ENCODE peak calls at places on chromosomes 12 and 14, in four cellular contexts. C is neuronal stem cell, Z is fibroblast of lung, Y is keratinocyte. B is an unnamed sample. For H3K4me1, the result is how much of the 10 kb centered on the place peaks cover.

GRCh38 chr12:21710944-21711343 is 53.3 kb upstream of the LDHB start:
- DNase-seq in Y (no peak), Z (no peak), C (no peak), B (peak)

GRCh38 chr14:28759056-28759657 is 7.4 kb upstream of the FOXG1 start:
- DNase-seq in Z (peak), Y (no peak), C (no peak), B (no peak)

GRCh38 chr14:100449225-100449987 is 126.3 kb downstream of the SLC25A47 start:
- DNase-seq in Z (no peak), C (no peak), Y (no peak), B (no peak)

GRCh38 chr14:43243168-43243567 is 1263.9 kb downstream of the FSCB start:
- DNase-seq in Y (no peak), C (no peak), Z (no peak), B (no peak)

GRCh38 chr12:116771651-116772050 is 33.5 kb downstream of the RNFT2 start:
- DNase-seq in Z (no peak), C (no peak), Y (no peak), B (no peak)

GRCh38 chr14:64656986-64657385 is 47.2 kb upstream of the PLEKHG3 start:
- DNase-seq in C (no peak), Z (no peak), Y (no peak), B (no peak)

GRCh38 chr12:66678640-66679268 is at the start of gene GRIP1:
- DNase-seq in Y (no peak), Z (peak), C (peak), B (no peak)

GRCh38 chr12:122992386-122992785 is 11.9 kb downstream of the ARL6IP4 start:
- DNase-seq in Z (no peak), Y (no peak), C (no peak), B (no peak)

GRCh38 chr12:15966426-15966825 is 55.3 kb downstream of the DERA start:
- DNase-seq in Y (no peak), C (no peak), Z (peak), B (peak)

GRCh38 chr14:104682107-104682593 is 7.3 kb upstream of the INF2 start:
- DNase-seq in Y (no peak), C (no peak), Z (no peak), B (peak)
- H3K4me1 ChIP-seq in Y (under half), C (half or more), Z (under half), B (under half)

DNA sequence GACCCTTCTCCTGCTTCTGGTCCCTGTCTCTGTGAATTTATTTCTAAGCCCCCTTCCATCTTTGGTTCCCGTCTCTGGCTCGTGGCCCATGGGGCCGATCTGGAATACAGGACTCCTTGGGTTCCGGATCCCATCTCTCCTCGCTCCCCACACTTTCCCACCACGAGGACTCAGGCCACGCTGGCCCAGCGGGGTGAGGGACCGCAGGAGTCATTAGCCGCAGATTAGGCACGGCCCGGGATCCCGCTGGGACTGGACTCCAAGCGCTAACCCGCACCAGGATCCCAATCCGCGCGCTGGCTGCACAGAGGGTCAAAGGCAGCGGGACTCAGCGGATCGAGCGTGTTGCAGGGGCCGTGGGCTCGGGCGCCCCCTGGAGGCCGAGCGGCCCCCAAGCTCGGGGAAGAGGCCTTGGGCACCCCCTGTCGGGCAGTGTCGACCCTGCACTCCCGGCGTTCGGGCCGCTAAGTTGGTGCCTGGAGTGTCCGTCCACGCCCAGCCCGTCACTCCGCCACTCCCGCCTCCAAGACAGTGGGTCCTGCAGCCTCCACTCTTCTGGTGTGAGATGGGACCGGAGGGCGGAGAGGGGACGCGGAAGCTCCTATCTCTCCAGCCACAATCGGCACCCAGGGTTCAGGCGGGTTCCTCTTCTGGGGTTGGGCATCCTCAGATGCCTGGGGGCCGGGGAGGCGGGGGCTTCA is 9.5 kb downstream of the SHMT2 start:
- DNase-seq in C (peak), Z (peak), Y (no peak), B (peak)
- H3K9ac ChIP-seq in C (peak), Z (peak), Y (peak), B (peak)

GRCh38 chr14:61474671-61475070 is 153.3 kb downstream of the PRKCH start:
- DNase-seq in Z (no peak), C (no peak), Y (no peak), B (no peak)
- H3K4me1 ChIP-seq in Z (under half), C (under half), Y (under half), B (half or more)

DNA sequence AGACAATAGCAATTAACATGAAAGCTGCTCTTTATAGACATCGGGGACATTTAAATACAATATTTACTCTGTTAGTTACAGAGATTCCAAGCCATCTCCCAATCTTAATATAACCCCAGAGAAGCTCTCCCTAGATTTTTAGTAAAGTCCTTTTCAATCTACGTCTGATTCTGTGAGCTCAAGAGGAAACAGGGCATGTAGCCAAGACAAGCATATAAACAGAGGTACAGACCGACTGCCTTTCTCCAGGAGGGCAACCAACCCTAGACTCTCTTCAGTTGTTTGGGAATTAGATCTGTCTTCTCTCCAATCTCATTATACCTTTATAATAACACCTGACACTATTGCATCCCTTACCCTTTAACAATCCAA is 57.4 kb downstream of the TMTC1 start:
- DNase-seq in C (no peak), Z (peak), Y (no peak), B (peak)
- H3K9ac ChIP-seq in C (no peak), Z (no peak), Y (no peak), B (no peak)

DNA sequence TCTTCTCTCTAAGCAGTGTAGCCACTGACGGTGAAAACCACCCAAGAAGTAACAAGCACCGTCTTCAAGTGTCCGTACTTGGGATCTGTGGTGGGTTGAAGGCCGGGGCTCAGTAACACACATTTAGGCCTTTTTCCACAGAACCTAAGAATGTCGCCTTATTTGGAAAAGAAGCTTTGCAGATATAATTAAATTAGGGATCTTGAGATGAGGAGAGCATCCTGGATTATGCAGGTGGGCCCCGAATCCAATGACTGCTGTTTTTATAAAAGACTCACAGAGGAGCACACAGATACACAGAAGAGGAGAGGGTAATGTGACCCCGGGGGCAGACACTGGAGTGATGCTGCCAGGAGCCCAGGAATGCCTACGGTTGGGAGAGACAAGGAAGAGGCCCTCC is 46.3 kb downstream of the RIMBP2 start:
- DNase-seq in Z (no peak), C (no peak), Y (no peak), B (no peak)
- H3K4me1 ChIP-seq in Z (under half), C (under half), Y (under half), B (under half)

GRCh38 chr12:53006810-53007742 is 820 bp downstream of the EIF4B start:
- DNase-seq in Y (peak), Z (peak), C (peak), B (peak)

GRCh38 chr12:53005215-53005985 is 856 bp upstream of the EIF4B start:
- DNase-seq in Z (no peak), Y (no peak), C (peak), B (peak)

GRCh38 chr12:53004582-53004981 is 1.7 kb upstream of the EIF4B start:
- DNase-seq in Z (peak), Y (no peak), C (no peak), B (peak)

GRCh38 chr12:53005986-53006809 is at the start of gene EIF4B:
- DNase-seq in Z (peak), C (peak), Y (peak), B (peak)

DNA sequence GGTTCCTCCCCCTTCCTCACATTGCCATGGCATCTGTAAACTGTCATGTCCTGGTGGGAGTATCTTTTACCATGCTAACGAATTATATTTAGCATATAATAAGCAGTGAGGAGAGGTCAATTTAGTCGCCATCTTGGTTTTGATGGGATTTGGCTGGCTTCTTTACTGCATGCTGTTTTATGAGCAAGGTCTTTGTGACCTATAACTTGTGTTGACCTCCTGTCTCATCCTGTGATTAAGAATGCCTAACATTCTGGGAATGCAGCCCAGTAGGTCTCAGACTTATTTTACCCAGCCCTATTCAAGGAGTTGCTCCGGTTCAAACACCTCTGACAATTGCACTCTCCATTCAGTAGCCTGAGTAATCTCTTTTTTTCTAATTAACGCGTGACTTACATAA is 2.1 kb upstream of the EIF4B start:
- DNase-seq in Y (no peak), Z (peak), C (no peak), B (no peak)
- H3K9ac ChIP-seq in Y (no peak), Z (no peak), C (no peak), B (peak)

DNA sequence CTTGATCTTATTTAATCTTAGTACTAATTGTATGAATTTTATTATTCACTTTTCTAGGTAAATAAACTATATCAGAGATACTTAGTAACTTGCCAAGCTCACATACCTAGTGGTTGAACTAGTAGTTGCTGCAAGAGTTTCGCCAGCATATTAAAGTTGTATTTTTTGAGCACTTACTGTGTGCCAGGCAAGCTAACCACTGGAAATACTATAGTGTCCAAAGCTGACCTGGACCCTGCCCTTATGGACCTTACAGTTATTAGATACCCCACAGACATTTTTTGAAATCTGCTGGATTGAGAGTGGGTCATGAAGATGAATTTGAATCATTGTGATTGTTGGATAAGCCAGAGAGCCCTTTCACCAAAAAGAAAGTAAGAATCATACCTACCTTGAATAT is 125.0 kb downstream of the RAD51B start:
- DNase-seq in Y (no peak), C (no peak), Z (peak), B (no peak)
- H3K4me1 ChIP-seq in Y (under half), C (under half), Z (under half), B (half or more)

GRCh38 chr12:84767079-84767478 is 145.5 kb downstream of the SLC6A15 start:
- DNase-seq in C (no peak), Y (no peak), Z (no peak), B (no peak)

GRCh38 chr12:84766375-84766774 is 146.2 kb downstream of the SLC6A15 start:
- DNase-seq in Z (no peak), Y (no peak), C (no peak), B (no peak)

DNA sequence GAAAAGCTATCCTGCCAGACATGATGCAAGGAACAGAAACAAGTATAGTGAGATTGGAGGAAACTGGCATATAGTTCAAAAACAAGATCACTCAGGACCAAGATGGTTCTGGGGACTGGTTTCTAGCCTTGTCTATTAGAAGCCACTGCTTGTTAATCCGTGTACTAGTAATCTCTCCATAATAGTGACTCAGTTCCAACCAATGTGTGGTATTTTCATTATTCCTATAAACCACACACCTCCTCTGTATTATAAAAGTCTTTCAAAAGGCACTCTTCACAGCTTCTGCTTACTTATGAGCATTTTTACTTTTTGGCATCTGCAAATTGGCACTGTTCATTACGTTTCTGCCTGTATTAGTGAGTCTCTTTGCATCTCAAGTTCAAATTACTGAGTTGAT is 140.3 kb downstream of the SLC6A15 start:
- DNase-seq in C (no peak), Z (peak), Y (no peak), B (peak)
- H3K9ac ChIP-seq in C (no peak), Z (no peak), Y (no peak), B (no peak)

GRCh38 chr12:75658286-75658685 is 146.9 kb upstream of the KRR1 start:
- DNase-seq in Z (no peak), Y (no peak), C (no peak), B (no peak)

GRCh38 chr12:75657866-75658265 is 146.5 kb upstream of the KRR1 start:
- DNase-seq in C (no peak), Y (no peak), Z (peak), B (no peak)

GRCh38 chr12:75656210-75656609 is 144.8 kb upstream of the KRR1 start:
- DNase-seq in C (no peak), Y (no peak), Z (no peak), B (no peak)

GRCh38 chr12:75656650-75657049 is 145.2 kb upstream of the KRR1 start:
- DNase-seq in C (no peak), Y (peak), Z (peak), B (peak)

GRCh38 chr12:75655233-75655879 is 143.9 kb upstream of the KRR1 start:
- DNase-seq in C (no peak), Z (no peak), Y (no peak), B (no peak)
- H3K4me1 ChIP-seq in C (under half), Z (under half), Y (half or more), B (under half)